ENCODE peak calls at places on chromosomes 6 and 20, in four cellular contexts. Z, X, Q and I are unnamed samples. For H3K4me1, the result is how much of the 10 kb centered on the place peaks cover.

GRCh38 chr6:89612121-89612520 is 26.4 kb downstream of the LYRM2 start:
- DNase-seq in Z (no peak), Q (no peak), X (no peak), I (no peak)

GRCh38 chr20:25533920-25534700 is 51.2 kb downstream of the NINL start:
- DNase-seq in Z (no peak), Q (no peak), X (no peak), I (no peak)

GRCh38 chr20:57829805-57830514 is 120.1 kb upstream of the PMEPA1 start:
- DNase-seq in Q (no peak), Z (no peak), X (no peak), I (no peak)

GRCh38 chr6:56359201-56359899 is 112.0 kb upstream of the COL21A1 start:
- DNase-seq in Z (no peak), Q (peak), X (peak), I (no peak)

GRCh38 chr6:127302728-127303675 is 36.3 kb downstream of the RNF146 start:
- DNase-seq in X (peak), Z (no peak), Q (peak), I (no peak)

GRCh38 chr6:108557494-108558371 is 3.0 kb upstream of the FOXO3 start:
- DNase-seq in X (peak), Q (peak), Z (peak), I (peak)

GRCh38 chr6:141133836-141134235 is 998.9 kb upstream of the GJE1 start:
- DNase-seq in Q (no peak), X (no peak), Z (no peak), I (no peak)

GRCh38 chr6:56902551-56903464 is 52.1 kb upstream of the BEND6 start:
- DNase-seq in Q (peak), X (peak), Z (no peak), I (no peak)

GRCh38 chr20:51301026-51301425 is 241.5 kb downstream of the NFATC2 start:
- DNase-seq in X (no peak), Z (no peak), Q (no peak), I (no peak)

GRCh38 chr20:62734881-62735280 is 26.2 kb downstream of the NTSR1 start:
- DNase-seq in X (no peak), Q (no peak), Z (peak), I (no peak)

GRCh38 chr6:116106146-116106545 is 5.5 kb downstream of the NT5DC1 start:
- DNase-seq in X (peak), Q (peak), Z (no peak), I (no peak)

GRCh38 chr20:44074252-44075151 is 112.5 kb downstream of the JPH2 start:
- DNase-seq in Q (peak), X (peak), Z (no peak), I (peak)

GRCh38 chr20:32056708-32057491 is 4.9 kb downstream of the HCK start:
- DNase-seq in X (no peak), Z (no peak), Q (no peak), I (no peak)

GRCh38 chr6:138012682-138013081 is 94.5 kb downstream of the PERP start:
- DNase-seq in Q (no peak), X (no peak), Z (no peak), I (peak)

GRCh38 chr6:43262780-43263313 is 19.6 kb downstream of the TTBK1 start:
- DNase-seq in X (no peak), Q (no peak), Z (no peak), I (no peak)

GRCh38 chr6:40950986-40951730 is 87.9 kb downstream of the UNC5CL start:
- DNase-seq in Q (no peak), Z (no peak), X (peak), I (no peak)

GRCh38 chr20:34249291-34249690 is 8.1 kb downstream of the ASIP start:
- DNase-seq in X (peak), Z (no peak), Q (peak), I (no peak)

GRCh38 chr20:60857708-60858107 is 394.4 kb upstream of the CDH4 start:
- DNase-seq in X (peak), Q (no peak), Z (no peak), I (no peak)

GRCh38 chr6:30185846-30186484 is 22.6 kb downstream of the TRIM15 start:
- DNase-seq in Z (no peak), X (no peak), Q (no peak), I (peak)

GRCh38 chr20:969868-970267 is 32.2 kb downstream of the RSPO4 start:
- DNase-seq in Z (peak), X (no peak), Q (no peak), I (no peak)

GRCh38 chr20:63518351-63518861 is 2.2 kb upstream of the PPDPF start:
- DNase-seq in X (no peak), Q (no peak), Z (peak), I (no peak)

GRCh38 chr6:16760536-16761468 is at the start of gene ATXN1:
- DNase-seq in Z (peak), X (no peak), Q (peak), I (no peak)

GRCh38 chr6:163023700-163024099 is 295.9 kb downstream of the PACRG start:
- DNase-seq in Q (no peak), Z (no peak), X (no peak), I (no peak)

GRCh38 chr20:53884859-53885654 is 185.3 kb downstream of the BCAS1 start:
- DNase-seq in Z (no peak), Q (no peak), X (peak), I (no peak)

GRCh38 chr20:973785-974194 is 28.3 kb downstream of the RSPO4 start:
- DNase-seq in Q (peak), Z (no peak), X (no peak), I (no peak)

GRCh38 chr20:51938557-51939324 is 136.4 kb upstream of the SALL4 start:
- DNase-seq in Q (peak), Z (no peak), X (no peak), I (no peak)

GRCh38 chr6:134240664-134241431 is 77.1 kb downstream of the SGK1 start:
- DNase-seq in Q (no peak), X (no peak), Z (peak), I (no peak)

GRCh38 chr6:110596354-110596753 is 119.9 kb upstream of the SLC22A16 start:
- DNase-seq in Z (no peak), Q (no peak), X (no peak), I (no peak)

GRCh38 chr6:99333068-99333467 is 16.4 kb downstream of the FAXC start:
- DNase-seq in Q (no peak), Z (no peak), X (no peak), I (no peak)

GRCh38 chr6:24205020-24205492 is 79.0 kb downstream of the NRSN1 start:
- DNase-seq in Q (peak), Z (no peak), X (peak), I (no peak)

GRCh38 chr6:144476286-144476685 is 191.2 kb downstream of the UTRN start:
- DNase-seq in Z (no peak), Q (no peak), X (no peak), I (no peak)

GRCh38 chr20:3479759-3480615 is 9.2 kb downstream of the ATRN start:
- DNase-seq in X (no peak), Q (no peak), Z (no peak), I (no peak)

GRCh38 chr6:19463250-19463649 is 373.9 kb upstream of the ID4 start:
- DNase-seq in Q (no peak), X (no peak), Z (no peak), I (no peak)

GRCh38 chr6:51411726-51412125 is 593.1 kb downstream of the TFAP2B start:
- DNase-seq in X (no peak), Q (no peak), Z (no peak), I (no peak)

GRCh38 chr6:79225718-79226117 is 8.8 kb downstream of the HMGN3 start:
- DNase-seq in X (no peak), Q (no peak), Z (no peak), I (no peak)

GRCh38 chr6:134128146-134128545 is 75.7 kb upstream of the SLC2A12 start:
- DNase-seq in Z (no peak), X (no peak), Q (no peak), I (no peak)

GRCh38 chr6:39370021-39370420 is 47.5 kb upstream of the KCNK16 start:
- DNase-seq in X (no peak), Z (no peak), Q (no peak), I (no peak)

GRCh38 chr6:14757014-14757413 is 488.9 kb upstream of the JARID2 start:
- DNase-seq in Z (no peak), X (no peak), Q (no peak), I (no peak)
- H3K4me1 ChIP-seq in Z (under half), X (under half), Q (under half), I (under half)

GRCh38 chr6:44665143-44665542 is 277.6 kb downstream of the CDC5L start:
- DNase-seq in X (no peak), Q (no peak), Z (no peak), I (no peak)
- H3K4me1 ChIP-seq in X (under half), Q (half or more), Z (under half), I (under half)

DNA sequence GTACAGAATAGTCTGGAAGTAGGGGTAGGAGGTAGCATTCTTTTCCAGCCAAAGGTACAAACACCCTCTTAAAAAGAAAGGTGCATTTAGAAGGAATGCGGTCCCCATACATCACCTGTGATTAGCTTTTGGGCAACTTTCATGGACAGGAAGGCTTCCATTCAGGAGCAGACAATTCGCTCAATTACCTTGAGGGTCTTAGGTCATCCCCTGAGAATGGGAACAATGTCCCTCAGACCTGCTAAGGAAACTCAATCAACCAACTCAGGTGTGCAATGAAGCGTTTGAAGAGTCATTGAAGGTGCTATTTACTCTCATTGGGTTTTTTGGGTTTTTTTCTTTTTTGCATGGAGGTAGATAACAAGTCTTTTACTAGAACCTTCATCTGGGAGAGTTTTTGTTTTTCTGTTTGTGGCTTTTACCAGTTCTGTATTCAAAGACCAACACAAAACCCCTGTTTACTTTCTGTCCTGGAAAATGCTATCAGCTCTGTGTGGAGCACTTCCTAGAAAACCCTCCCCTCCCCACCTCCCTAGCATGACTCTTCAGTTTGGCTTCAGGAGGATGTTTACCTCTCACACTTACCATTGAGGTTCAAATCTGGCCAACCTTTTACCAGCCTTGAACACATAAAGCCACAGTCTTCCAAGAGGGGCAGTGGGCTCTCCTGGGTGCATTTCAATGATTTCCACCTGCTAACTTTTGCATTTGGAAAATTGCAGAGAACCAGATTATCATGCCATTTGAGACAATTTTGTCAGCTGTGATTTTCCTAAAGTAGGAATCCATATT is 271.2 kb upstream of the PRDM1 start:
- DNase-seq in Z (no peak), Q (no peak), X (no peak), I (no peak)
- H3K4me1 ChIP-seq in Z (under half), Q (under half), X (under half), I (under half)

DNA sequence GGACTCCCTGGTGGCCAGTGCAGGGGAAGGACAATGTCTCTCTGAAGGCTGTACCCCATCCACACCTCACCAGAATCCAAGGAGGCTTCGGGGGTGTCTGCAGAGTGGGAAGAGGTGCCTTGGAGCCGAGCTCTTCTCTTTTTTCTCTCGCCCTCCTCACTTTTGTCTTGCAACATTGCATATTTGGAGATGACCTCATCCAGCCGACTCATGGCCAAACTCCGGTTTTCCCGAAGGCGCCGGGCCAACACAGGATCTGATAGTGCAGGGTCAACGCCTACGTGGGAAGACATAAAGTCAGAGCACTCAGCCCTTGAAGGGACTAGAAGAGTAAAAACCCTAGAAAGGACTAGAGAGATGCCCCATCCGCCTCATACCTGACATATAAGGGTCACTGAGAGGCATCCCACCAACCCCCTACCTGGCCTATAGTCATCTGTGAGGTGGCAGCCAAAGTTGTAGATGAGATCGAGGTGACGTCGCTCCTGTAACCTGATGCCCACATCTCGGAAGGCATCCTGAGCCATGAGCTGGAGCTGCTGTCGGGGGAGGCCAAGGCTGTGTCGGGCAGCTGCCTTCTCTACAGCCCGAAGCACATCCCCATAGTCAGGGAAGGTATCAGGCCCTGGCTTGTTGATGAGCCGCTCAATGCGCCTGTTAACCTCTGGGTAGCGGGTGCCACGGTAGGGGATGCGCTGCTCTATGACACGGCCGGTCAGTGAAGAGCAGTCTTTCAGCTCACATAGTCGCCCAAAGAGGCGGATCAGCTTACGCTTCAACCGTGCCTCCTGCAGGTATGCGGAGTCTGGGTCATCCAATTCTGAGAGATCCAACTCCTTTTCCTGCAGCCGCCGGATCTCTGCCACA is 3.0 kb upstream of the ZBTB22 start:
- DNase-seq in Q (peak), Z (peak), X (peak), I (no peak)
- H3K4me1 ChIP-seq in Q (half or more), Z (under half), X (under half), I (half or more)

GRCh38 chr6:3321875-3322274 is 63.1 kb downstream of the PSMG4 start:
- DNase-seq in Q (no peak), X (no peak), Z (no peak), I (no peak)
- H3K4me1 ChIP-seq in Q (under half), X (under half), Z (under half), I (under half)

GRCh38 chr20:23061262-23061661 is 11.8 kb upstream of the THBD start:
- DNase-seq in Z (no peak), Q (no peak), X (no peak), I (no peak)
- H3K4me1 ChIP-seq in Z (under half), Q (under half), X (under half), I (under half)

GRCh38 chr6:14711056-14711703 is 534.7 kb upstream of the JARID2 start:
- DNase-seq in Q (peak), X (peak), Z (no peak), I (no peak)

GRCh38 chr6:14709900-14710299 is 536.0 kb upstream of the JARID2 start:
- DNase-seq in Z (no peak), Q (no peak), X (no peak), I (no peak)

GRCh38 chr6:14711704-14712397 is 534.0 kb upstream of the JARID2 start:
- DNase-seq in Q (no peak), Z (no peak), X (no peak), I (no peak)

GRCh38 chr6:14709066-14709670 is 536.7 kb upstream of the JARID2 start:
- DNase-seq in Q (peak), Z (no peak), X (peak), I (no peak)

DNA sequence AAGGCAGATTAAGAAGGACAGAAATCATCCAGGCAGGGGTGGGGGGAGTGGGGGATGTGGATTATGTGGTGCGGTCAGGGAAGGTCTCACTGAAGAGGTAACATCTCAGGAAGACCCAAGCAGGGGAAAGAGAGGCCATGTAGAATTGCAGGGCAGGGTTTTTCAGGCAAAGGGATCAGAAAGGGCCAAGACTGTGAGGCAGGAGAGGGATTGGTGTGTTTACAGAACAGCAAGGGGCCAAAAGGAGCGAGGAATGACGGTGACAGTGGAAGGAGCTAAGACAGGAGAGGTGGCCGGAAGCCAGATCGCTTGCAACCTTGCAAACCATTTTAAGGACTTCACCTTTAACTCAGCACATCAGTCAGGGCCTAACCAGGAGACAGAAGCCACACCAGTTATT is 535.4 kb upstream of the JARID2 start:
- DNase-seq in Z (no peak), Q (no peak), X (no peak), I (no peak)
- H3K4me1 ChIP-seq in Z (under half), Q (half or more), X (under half), I (under half)

GRCh38 chr20:21511850-21512633 is 1.8 kb downstream of the NKX2-2 start:
- DNase-seq in X (no peak), Q (no peak), Z (peak), I (no peak)

GRCh38 chr20:21510995-21511394 is 2.9 kb downstream of the NKX2-2 start:
- DNase-seq in X (no peak), Z (no peak), Q (no peak), I (no peak)

GRCh38 chr20:21510414-21510971 is 3.4 kb downstream of the NKX2-2 start:
- DNase-seq in X (peak), Z (no peak), Q (no peak), I (no peak)

GRCh38 chr20:21512634-21513180 is 1.2 kb downstream of the NKX2-2 start:
- DNase-seq in X (no peak), Q (no peak), Z (no peak), I (no peak)

GRCh38 chr20:21511485-21511849 is 2.4 kb downstream of the NKX2-2 start:
- DNase-seq in Q (no peak), Z (no peak), X (no peak), I (no peak)
- H3K4me1 ChIP-seq in Q (under half), Z (under half), X (under half), I (half or more)

GRCh38 chr6:131061041-131061770 is 1.8 kb downstream of the EPB41L2 start:
- DNase-seq in Z (no peak), Q (peak), X (peak), I (no peak)
- H3K4me1 ChIP-seq in Z (under half), Q (under half), X (under half), I (under half)